ENCODE peak calls at places on chromosome 1, in six cellular contexts. G is A549, Z is PC-3, M is omental fat pad, V is suprapubic skin, D is IMR-90. I is an unnamed sample.

GRCh38 chr1:166116026-166116425 is 50.8 kb downstream of the FAM78B start:
- DNase-seq in G (no peak), Z (no peak), M (no peak), V (no peak), D (no peak), I (no peak)

GRCh38 chr1:14607295-14607694 is 8.8 kb downstream of the KAZN start:
- DNase-seq in G (no peak), Z (no peak), M (no peak), V (no peak), D (no peak), I (no peak)

GRCh38 chr1:27566462-27567182 is 37.3 kb downstream of the AHDC1 start:
- DNase-seq in G (no peak), Z (no peak), M (no peak), V (peak), D (no peak), I (no peak)

GRCh38 chr1:208455821-208456220 is 211.6 kb upstream of the PLXNA2 start:
- DNase-seq in G (no peak), Z (peak), M (no peak), V (no peak), D (no peak), I (no peak)

GRCh38 chr1:151944110-151944858 is 35.0 kb upstream of the THEM4 start:
- DNase-seq in G (peak), Z (no peak), M (no peak), V (peak), D (no peak), I (no peak)

GRCh38 chr1:24558455-24558854 is 2.6 kb downstream of the NCMAP start:
- DNase-seq in G (no peak), Z (no peak), M (no peak), V (no peak), D (no peak), I (no peak)

GRCh38 chr1:47705517-47706130 is 267.8 kb downstream of the FOXD2 start:
- DNase-seq in G (no peak), Z (no peak), M (no peak), V (peak), D (no peak), I (no peak)

GRCh38 chr1:60222492-60223369 is 149.2 kb upstream of the C1orf87 start:
- DNase-seq in G (no peak), Z (no peak), M (no peak), V (no peak), D (no peak), I (no peak)

GRCh38 chr1:59827055-59827643 is 12.4 kb downstream of the HOOK1 start:
- DNase-seq in G (no peak), Z (peak), M (no peak), V (no peak), D (no peak), I (no peak)

GRCh38 chr1:221392453-221392852 is 349.4 kb downstream of the DUSP10 start:
- DNase-seq in G (no peak), Z (peak), M (no peak), V (peak), D (peak), I (no peak)

GRCh38 chr1:75136921-75137641 is 2.9 kb downstream of the LHX8 start:
- DNase-seq in G (peak), Z (no peak), M (no peak), V (no peak), D (no peak), I (no peak)

DNA sequence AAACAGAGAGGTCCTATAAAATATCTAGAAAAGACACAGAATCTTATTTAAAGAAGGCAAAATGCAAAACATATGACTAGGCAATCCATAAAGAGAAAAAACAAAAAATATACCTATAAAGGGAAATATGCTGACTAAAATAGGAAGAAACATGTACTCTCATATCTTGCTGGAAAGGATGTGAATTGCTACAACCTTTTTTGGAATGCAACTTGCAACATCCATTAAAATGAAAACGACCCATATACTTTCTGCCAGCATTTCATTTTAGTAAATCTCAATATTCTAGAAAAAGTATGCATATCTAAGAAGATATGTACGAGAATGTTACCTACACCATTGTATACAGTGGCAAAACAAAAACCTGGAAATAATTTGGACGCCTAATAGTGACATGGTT is 56.7 kb downstream of the EDEM3 start:
- DNase-seq in G (no peak), Z (no peak), M (no peak), V (no peak), D (no peak), I (no peak)
- TF ChIP-seq CTCF in G (no peak), Z (no peak), M (no peak), V (no peak), D (no peak), I (no peak)

GRCh38 chr1:154821083-154821482 is 49.0 kb downstream of the KCNN3 start:
- DNase-seq in G (no peak), Z (no peak), M (no peak), V (no peak), D (no peak), I (no peak)

GRCh38 chr1:154818911-154819310 is 51.2 kb downstream of the KCNN3 start:
- DNase-seq in G (no peak), Z (no peak), M (no peak), V (no peak), D (no peak), I (no peak)

GRCh38 chr1:154822717-154823116 is 47.4 kb downstream of the KCNN3 start:
- DNase-seq in G (no peak), Z (no peak), M (no peak), V (no peak), D (no peak), I (no peak)

GRCh38 chr1:154820646-154821045 is 49.4 kb downstream of the KCNN3 start:
- DNase-seq in G (no peak), Z (no peak), M (no peak), V (no peak), D (no peak), I (no peak)

GRCh38 chr1:154819628-154820590 is 50.2 kb downstream of the KCNN3 start:
- DNase-seq in G (peak), Z (peak), M (no peak), V (no peak), D (no peak), I (peak)
- TF ChIP-seq CTCF in G (peak), Z (peak), M (no peak), V (no peak), D (peak), I (peak)

GRCh38 chr1:226738421-226738994 is 574 bp downstream of the ITPKB start:
- DNase-seq in G (peak), Z (peak), M (no peak), V (no peak), D (peak), I (peak)
- TF ChIP-seq CTCF in G (no peak), Z (no peak), M (no peak), V (no peak), D (peak), I (no peak)

DNA sequence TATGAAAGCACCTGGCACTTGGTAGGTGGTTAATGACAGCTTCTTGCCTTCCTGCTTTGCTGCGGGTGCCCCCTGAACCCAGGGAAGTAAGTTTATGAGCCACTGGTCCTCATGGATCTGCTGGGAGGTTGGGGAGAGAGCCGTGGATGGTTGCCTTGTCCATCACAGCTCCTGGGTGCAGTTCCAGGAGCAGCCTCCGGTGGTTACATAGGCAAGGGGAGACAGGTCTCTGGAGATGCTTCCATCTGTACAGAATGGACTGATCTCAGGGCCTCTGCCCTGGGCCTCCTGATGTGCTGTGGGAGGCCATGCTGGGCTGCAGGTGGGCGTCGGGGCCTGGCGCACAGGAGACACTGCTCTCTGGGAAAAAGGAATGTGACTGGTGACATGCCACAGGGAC is 31.6 kb upstream of the ARHGEF10L start:
- DNase-seq in G (no peak), Z (peak), M (no peak), V (no peak), D (no peak), I (no peak)
- TF ChIP-seq CTCF in G (no peak), Z (peak), M (no peak), V (no peak), D (no peak), I (no peak)

GRCh38 chr1:19177811-19178210 is 32.3 kb downstream of the UBR4 start:
- DNase-seq in G (no peak), Z (no peak), M (no peak), V (no peak), D (no peak), I (no peak)

GRCh38 chr1:19182223-19182622 is 27.8 kb downstream of the UBR4 start:
- DNase-seq in G (no peak), Z (no peak), M (no peak), V (no peak), D (no peak), I (no peak)

GRCh38 chr1:19178734-19179398 is 31.2 kb downstream of the UBR4 start:
- DNase-seq in G (no peak), Z (no peak), M (no peak), V (no peak), D (no peak), I (no peak)

GRCh38 chr1:19179597-19180271 is 30.3 kb downstream of the UBR4 start:
- DNase-seq in G (peak), Z (peak), M (no peak), V (no peak), D (peak), I (no peak)
- TF ChIP-seq CTCF in G (no peak), Z (peak), M (no peak), V (no peak), D (peak), I (peak)

DNA sequence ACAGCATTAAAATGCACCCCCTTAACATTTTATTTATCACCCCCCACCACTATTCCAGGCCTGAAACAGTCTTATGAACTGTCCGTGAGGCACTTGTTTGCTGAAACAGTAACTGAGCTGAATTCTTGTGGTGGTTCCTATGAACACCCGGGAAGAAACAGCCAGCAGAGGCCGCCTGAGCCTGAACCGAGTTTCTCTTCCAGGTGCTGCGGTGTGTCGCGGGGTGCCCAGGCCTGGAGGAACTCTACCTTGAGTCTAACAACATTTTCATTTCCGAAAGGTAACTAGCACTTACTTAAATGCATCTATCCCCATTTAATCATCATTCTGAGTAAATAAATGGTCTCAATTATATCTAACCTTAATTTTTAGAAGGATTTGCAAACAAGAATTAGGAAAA is 66.8 kb downstream of the TBCE start:
- DNase-seq in G (no peak), Z (no peak), M (no peak), V (no peak), D (no peak), I (no peak)
- TF ChIP-seq CTCF in G (no peak), Z (peak), M (no peak), V (no peak), D (no peak), I (no peak)

GRCh38 chr1:71987210-71987609 is 295.1 kb downstream of the NEGR1 start:
- DNase-seq in G (no peak), Z (no peak), M (no peak), V (no peak), D (no peak), I (no peak)
- TF ChIP-seq CTCF in G (no peak), Z (no peak), M (no peak), V (no peak), D (no peak), I (no peak)

DNA sequence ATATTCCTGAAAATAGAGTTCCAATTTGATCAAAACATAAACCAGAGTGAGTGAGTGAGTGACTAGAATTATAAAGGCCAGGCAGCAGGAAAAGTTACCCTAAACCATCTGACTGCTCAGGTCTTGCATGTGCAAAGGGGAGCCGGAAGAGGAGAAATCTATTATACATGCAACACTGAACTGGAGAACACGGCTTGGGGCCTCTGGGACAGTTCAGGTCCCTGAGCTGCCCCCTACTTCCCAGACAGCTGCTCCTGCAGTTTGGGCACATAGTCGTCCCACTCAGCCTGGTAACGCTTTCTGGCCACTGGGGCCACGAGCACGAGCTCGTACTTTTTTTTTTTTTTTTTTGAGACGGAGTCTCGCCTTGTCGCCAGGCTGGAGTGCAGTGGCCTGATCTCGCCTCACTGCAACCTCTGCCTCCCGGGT is 40.1 kb downstream of the PTPRC start:
- DNase-seq in G (no peak), Z (no peak), M (no peak), V (no peak), D (no peak), I (no peak)
- TF ChIP-seq CTCF in G (no peak), Z (no peak), M (no peak), V (no peak), D (no peak), I (no peak)

DNA sequence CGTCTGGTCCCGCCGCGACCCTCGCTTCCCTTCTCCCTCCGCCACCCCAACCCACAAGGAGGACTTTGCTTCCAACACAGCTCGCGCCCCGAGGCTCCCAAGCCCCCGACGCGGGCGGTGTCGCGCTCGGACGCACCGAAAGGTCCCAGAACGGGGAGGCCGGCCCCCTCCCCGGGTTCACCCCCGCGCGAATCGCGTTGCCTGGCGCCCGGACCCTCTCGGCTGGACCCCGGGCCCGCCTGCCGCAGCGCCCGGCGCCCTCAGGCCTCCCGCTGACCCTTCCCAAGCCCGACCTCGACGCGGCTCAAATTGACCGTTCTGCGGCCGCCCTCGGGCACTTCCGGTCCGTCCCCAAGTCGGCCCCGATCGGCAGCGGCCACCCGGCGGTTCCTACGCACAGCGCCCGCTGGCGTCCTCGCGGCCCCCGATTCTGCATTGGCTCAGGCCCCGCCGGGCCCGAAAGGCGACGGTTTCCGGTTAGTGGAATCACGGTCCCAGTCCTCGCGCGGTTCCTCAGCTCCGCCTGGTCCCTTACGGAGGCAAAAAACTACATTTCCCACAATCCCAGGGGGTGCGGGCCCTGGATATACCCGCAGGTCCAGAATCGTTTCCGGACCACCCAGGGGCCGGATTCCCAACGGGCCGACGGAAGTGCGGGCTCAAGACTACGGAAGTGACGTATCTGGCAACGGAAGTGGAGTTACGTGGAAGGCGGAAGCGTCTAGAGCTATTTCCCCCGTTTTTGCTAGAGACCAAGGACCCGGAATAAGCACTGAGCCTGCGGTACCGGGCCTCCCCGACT is at the start of gene AURKAIP1:
- DNase-seq in G (peak), Z (peak), M (peak), V (peak), D (peak), I (peak)
- TF ChIP-seq CTCF in G (no peak), Z (peak), M (no peak), V (no peak), D (peak), I (no peak)

I was measured in glutamatergic neuron.